ENCODE peak calls at places on chromosomes 2 and 18, in six cellular contexts. One of them, this sample, is unnamed.

GRCh38 chr2:8319219-8319618 is 362.6 kb upstream of the ID2 start:
- DNase-seq in lower leg skin: no peak
- DNase-seq in mucosa of descending colon: no peak
- DNase-seq in NCI-H1092 treated with DMSO at 0.1 percent for 48 hours: no peak
- DNase-seq in H9: no peak
- DNase-seq in activated CD4-positive, CD25-positive, alpha-beta regulatory T cell: no peak
- DNase-seq in this sample: no peak

GRCh38 chr2:28391564-28392296 is 928 bp upstream of the FOSL2 start:
- DNase-seq in lower leg skin: peak
- DNase-seq in mucosa of descending colon: peak
- DNase-seq in NCI-H1092 treated with DMSO at 0.1 percent for 48 hours: peak
- DNase-seq in H9: peak
- DNase-seq in activated CD4-positive, CD25-positive, alpha-beta regulatory T cell: peak
- DNase-seq in this sample: peak

GRCh38 chr2:40101076-40101688 is 322.1 kb upstream of the THUMPD2 start:
- DNase-seq in lower leg skin: no peak
- DNase-seq in mucosa of descending colon: no peak
- DNase-seq in NCI-H1092 treated with DMSO at 0.1 percent for 48 hours: no peak
- DNase-seq in H9: no peak
- DNase-seq in activated CD4-positive, CD25-positive, alpha-beta regulatory T cell: no peak
- DNase-seq in this sample: no peak

GRCh38 chr18:27315001-27315400 is 129.9 kb upstream of the CHST9 start:
- DNase-seq in lower leg skin: no peak
- DNase-seq in mucosa of descending colon: no peak
- DNase-seq in NCI-H1092 treated with DMSO at 0.1 percent for 48 hours: no peak
- DNase-seq in H9: no peak
- DNase-seq in activated CD4-positive, CD25-positive, alpha-beta regulatory T cell: no peak
- DNase-seq in this sample: no peak

GRCh38 chr2:220440731-220441130 is 813.3 kb downstream of the SLC4A3 start:
- DNase-seq in lower leg skin: no peak
- DNase-seq in mucosa of descending colon: no peak
- DNase-seq in NCI-H1092 treated with DMSO at 0.1 percent for 48 hours: no peak
- DNase-seq in H9: no peak
- DNase-seq in activated CD4-positive, CD25-positive, alpha-beta regulatory T cell: no peak
- DNase-seq in this sample: no peak

GRCh38 chr2:120389036-120389391 is 43.1 kb downstream of the INHBB start:
- DNase-seq in lower leg skin: no peak
- DNase-seq in mucosa of descending colon: no peak
- DNase-seq in NCI-H1092 treated with DMSO at 0.1 percent for 48 hours: no peak
- DNase-seq in H9: peak
- DNase-seq in activated CD4-positive, CD25-positive, alpha-beta regulatory T cell: no peak
- DNase-seq in this sample: no peak

GRCh38 chr2:233356546-233357308 is 2.4 kb downstream of the DGKD start:
- DNase-seq in lower leg skin: no peak
- DNase-seq in mucosa of descending colon: no peak
- DNase-seq in NCI-H1092 treated with DMSO at 0.1 percent for 48 hours: no peak
- DNase-seq in H9: no peak
- DNase-seq in activated CD4-positive, CD25-positive, alpha-beta regulatory T cell: no peak
- DNase-seq in this sample: no peak

GRCh38 chr2:37454851-37455762 is 110.7 kb downstream of the QPCT start:
- DNase-seq in lower leg skin: no peak
- DNase-seq in mucosa of descending colon: no peak
- DNase-seq in NCI-H1092 treated with DMSO at 0.1 percent for 48 hours: peak
- DNase-seq in H9: no peak
- DNase-seq in activated CD4-positive, CD25-positive, alpha-beta regulatory T cell: no peak
- DNase-seq in this sample: no peak

GRCh38 chr2:129074526-129074925 is 755.9 kb upstream of the HS6ST1 start:
- DNase-seq in lower leg skin: no peak
- DNase-seq in mucosa of descending colon: no peak
- DNase-seq in NCI-H1092 treated with DMSO at 0.1 percent for 48 hours: no peak
- DNase-seq in H9: no peak
- DNase-seq in activated CD4-positive, CD25-positive, alpha-beta regulatory T cell: no peak
- DNase-seq in this sample: no peak

GRCh38 chr2:64820901-64821300 is 167.2 kb upstream of the SERTAD2 start:
- DNase-seq in lower leg skin: no peak
- DNase-seq in mucosa of descending colon: no peak
- DNase-seq in NCI-H1092 treated with DMSO at 0.1 percent for 48 hours: no peak
- DNase-seq in H9: no peak
- DNase-seq in activated CD4-positive, CD25-positive, alpha-beta regulatory T cell: no peak
- DNase-seq in this sample: no peak

GRCh38 chr2:241009191-241009590 is 10.8 kb downstream of the SNED1 start:
- DNase-seq in lower leg skin: no peak
- DNase-seq in mucosa of descending colon: no peak
- DNase-seq in NCI-H1092 treated with DMSO at 0.1 percent for 48 hours: no peak
- DNase-seq in H9: no peak
- DNase-seq in activated CD4-positive, CD25-positive, alpha-beta regulatory T cell: no peak
- DNase-seq in this sample: no peak

GRCh38 chr2:3299703-3300102 is 77.9 kb downstream of the EIPR1 start:
- DNase-seq in lower leg skin: no peak
- DNase-seq in mucosa of descending colon: no peak
- DNase-seq in NCI-H1092 treated with DMSO at 0.1 percent for 48 hours: no peak
- DNase-seq in H9: no peak
- DNase-seq in activated CD4-positive, CD25-positive, alpha-beta regulatory T cell: no peak
- DNase-seq in this sample: no peak

GRCh38 chr2:203605302-203605701 is 70.2 kb upstream of the RAPH1 start:
- DNase-seq in lower leg skin: no peak
- DNase-seq in mucosa of descending colon: peak
- DNase-seq in NCI-H1092 treated with DMSO at 0.1 percent for 48 hours: no peak
- DNase-seq in H9: no peak
- DNase-seq in activated CD4-positive, CD25-positive, alpha-beta regulatory T cell: no peak
- DNase-seq in this sample: no peak

GRCh38 chr2:199455533-199456382 is 2.0 kb downstream of the SATB2 start:
- DNase-seq in lower leg skin: no peak
- DNase-seq in mucosa of descending colon: peak
- DNase-seq in NCI-H1092 treated with DMSO at 0.1 percent for 48 hours: peak
- DNase-seq in H9: peak
- DNase-seq in activated CD4-positive, CD25-positive, alpha-beta regulatory T cell: no peak
- DNase-seq in this sample: peak

GRCh38 chr2:60998628-60999545 is 18.6 kb upstream of the PEX13 start:
- DNase-seq in lower leg skin: no peak
- DNase-seq in mucosa of descending colon: no peak
- DNase-seq in NCI-H1092 treated with DMSO at 0.1 percent for 48 hours: peak
- DNase-seq in H9: no peak
- DNase-seq in activated CD4-positive, CD25-positive, alpha-beta regulatory T cell: no peak
- DNase-seq in this sample: peak

GRCh38 chr2:129035992-129036391 is 717.3 kb upstream of the HS6ST1 start:
- DNase-seq in lower leg skin: no peak
- DNase-seq in mucosa of descending colon: no peak
- DNase-seq in NCI-H1092 treated with DMSO at 0.1 percent for 48 hours: no peak
- DNase-seq in H9: no peak
- DNase-seq in activated CD4-positive, CD25-positive, alpha-beta regulatory T cell: no peak
- DNase-seq in this sample: no peak

GRCh38 chr18:41391616-41392610 is 563.1 kb upstream of the PIK3C3 start:
- DNase-seq in lower leg skin: no peak
- DNase-seq in mucosa of descending colon: peak
- DNase-seq in NCI-H1092 treated with DMSO at 0.1 percent for 48 hours: peak
- DNase-seq in H9: peak
- DNase-seq in activated CD4-positive, CD25-positive, alpha-beta regulatory T cell: no peak
- DNase-seq in this sample: peak

GRCh38 chr2:235721586-235721985 is 227.7 kb downstream of the AGAP1 start:
- DNase-seq in lower leg skin: no peak
- DNase-seq in mucosa of descending colon: no peak
- DNase-seq in NCI-H1092 treated with DMSO at 0.1 percent for 48 hours: no peak
- DNase-seq in H9: no peak
- DNase-seq in activated CD4-positive, CD25-positive, alpha-beta regulatory T cell: no peak
- DNase-seq in this sample: no peak